ENCODE peak calls at places on chromosomes 4 and X, in nine cellular contexts. F is mesendoderm, E is mucosa of descending colon, I is sigmoid colon, U is psoas muscle, M is kidney epithelial cell, J is colonic mucosa, B is IMR-90, P is heart left ventricle. H is an unnamed sample. For H3K36me3, the result is how much of the 10 kb centered on the place peaks cover.

GRCh38 chr4:143313527-143313926 is 23.1 kb upstream of the GAB1 start:
- DNase-seq in F (no peak), E (no peak), I (no peak), U (no peak), M (no peak), J (no peak), B (no peak), P (no peak), H (no peak)

GRCh38 chr4:37803348-37803973 is 23.0 kb upstream of the PGM2 start:
- DNase-seq in F (peak), E (no peak), I (no peak), U (no peak), M (no peak), J (no peak), B (peak), P (no peak), H (no peak)

GRCh38 chr4:152392079-152392478 is 143.8 kb downstream of the FBXW7 start:
- DNase-seq in F (no peak), E (no peak), I (no peak), U (no peak), M (no peak), J (no peak), B (no peak), P (no peak), H (no peak)

GRCh38 chrX:136047969-136048368 is 62.7 kb downstream of the SLC9A6 start:
- DNase-seq in F (no peak), E (no peak), I (no peak), U (no peak), M (no peak), J (no peak), B (peak), P (no peak), H (no peak)

GRCh38 chrX:108091878-108092291 is 307 bp downstream of the ATG4A start:
- DNase-seq in F (no peak), E (no peak), I (no peak), U (no peak), M (no peak), J (no peak), B (no peak), P (no peak), H (no peak)

GRCh38 chr4:150305995-150306394 is 227.8 kb downstream of the DCLK2 start:
- DNase-seq in F (no peak), E (no peak), I (no peak), U (no peak), M (no peak), J (no peak), B (peak), P (no peak), H (no peak)

GRCh38 chrX:29535212-29536162 is 679.9 kb upstream of the MAGEB2 start:
- DNase-seq in F (peak), E (no peak), I (no peak), U (no peak), M (no peak), J (no peak), B (peak), P (no peak), H (no peak)

GRCh38 chrX:108270739-108271396 is 167.4 kb downstream of the COL4A6 start:
- DNase-seq in F (peak), E (no peak), I (peak), U (no peak), M (peak), J (no peak), B (peak), P (no peak), H (no peak)

GRCh38 chr4:158964728-158965124 is 138.2 kb upstream of the RAPGEF2 start:
- DNase-seq in F (peak), E (no peak), I (no peak), U (no peak), M (no peak), J (no peak), B (no peak), P (no peak), H (no peak)

GRCh38 chrX:7925867-7926472 is 1.2 kb downstream of the PNPLA4 start:
- DNase-seq in F (peak), E (peak), I (peak), U (peak), M (peak), J (peak), B (peak), P (peak), H (peak)

GRCh38 chrX:40727599-40728252 is 7.6 kb downstream of the MED14 start:
- DNase-seq in F (no peak), E (no peak), I (no peak), U (no peak), M (no peak), J (no peak), B (no peak), P (no peak), H (no peak)

GRCh38 chr4:134634301-134634700 is 432.7 kb upstream of the PABPC4L start:
- DNase-seq in F (no peak), E (no peak), I (no peak), U (no peak), M (no peak), J (no peak), B (no peak), P (no peak), H (no peak)

GRCh38 chr4:87112063-87112462 is 108.4 kb downstream of the KLHL8 start:
- DNase-seq in F (no peak), E (no peak), I (no peak), U (no peak), M (no peak), J (no peak), B (peak), P (no peak), H (no peak)

GRCh38 chr4:140353836-140354235 is 19.6 kb upstream of the SCOC start:
- DNase-seq in F (no peak), E (no peak), I (no peak), U (no peak), M (no peak), J (no peak), B (no peak), P (no peak), H (no peak)

GRCh38 chr4:41652971-41653370 is 95.6 kb downstream of the PHOX2B start:
- DNase-seq in F (no peak), E (no peak), I (no peak), U (no peak), M (no peak), J (no peak), B (no peak), P (no peak), H (no peak)

GRCh38 chr4:20418865-20419451 is 167.3 kb downstream of the SLIT2 start:
- DNase-seq in F (peak), E (no peak), I (no peak), U (no peak), M (peak), J (no peak), B (peak), P (no peak), H (no peak)

GRCh38 chrX:27966955-27967354 is 14.3 kb downstream of the DCAF8L1 start:
- DNase-seq in F (no peak), E (no peak), I (no peak), U (no peak), M (peak), J (peak), B (peak), P (no peak), H (no peak)

GRCh38 chrX:9832811-9833210 is 46.6 kb downstream of the SHROOM2 start:
- DNase-seq in F (peak), E (no peak), I (no peak), U (no peak), M (no peak), J (no peak), B (no peak), P (no peak), H (no peak)

GRCh38 chr4:151807220-151807619 is 46.4 kb upstream of the GATB start:
- DNase-seq in F (no peak), E (no peak), I (no peak), U (peak), M (no peak), J (peak), B (no peak), P (peak), H (no peak)

GRCh38 chrX:104392350-104392749 is 137.6 kb upstream of the ESX1 start:
- DNase-seq in F (no peak), E (no peak), I (no peak), U (no peak), M (no peak), J (no peak), B (no peak), P (no peak), H (no peak)

GRCh38 chr4:79958511-79959264 is 114.3 kb downstream of the ANTXR2 start:
- DNase-seq in F (peak), E (no peak), I (no peak), U (no peak), M (no peak), J (no peak), B (no peak), P (no peak), H (no peak)

GRCh38 chr4:95107635-95108034 is 349.9 kb downstream of the BMPR1B start:
- DNase-seq in F (no peak), E (no peak), I (no peak), U (peak), M (no peak), J (peak), B (peak), P (no peak), H (no peak)

GRCh38 chr4:140932646-140933045 is 176.5 kb upstream of the TBC1D9 start:
- DNase-seq in F (no peak), E (no peak), I (no peak), U (no peak), M (no peak), J (no peak), B (no peak), P (no peak), H (no peak)

GRCh38 chr4:140351778-140352177 is 21.7 kb upstream of the SCOC start:
- DNase-seq in F (no peak), E (no peak), I (no peak), U (no peak), M (no peak), J (no peak), B (no peak), P (no peak), H (no peak)

GRCh38 chr4:87856816-87857215 is 24.0 kb downstream of the MEPE start:
- DNase-seq in F (peak), E (no peak), I (no peak), U (no peak), M (no peak), J (no peak), B (no peak), P (no peak), H (no peak)

GRCh38 chrX:120358687-120359086 is 3.2 kb upstream of the ATP1B4 start:
- DNase-seq in F (no peak), E (no peak), I (no peak), U (no peak), M (peak), J (no peak), B (no peak), P (no peak), H (no peak)

GRCh38 chr4:156959298-156959702 is 12.3 kb downstream of the PDGFC start:
- DNase-seq in F (no peak), E (no peak), I (no peak), U (no peak), M (no peak), J (no peak), B (peak), P (no peak), H (no peak)

GRCh38 chrX:55008571-55009358 is 8.6 kb downstream of the APEX2 start:
- DNase-seq in F (no peak), E (no peak), I (no peak), U (peak), M (no peak), J (no peak), B (peak), P (no peak), H (no peak)

GRCh38 chrX:10847333-10847732 is 226.9 kb upstream of the MID1 start:
- DNase-seq in F (no peak), E (no peak), I (no peak), U (no peak), M (no peak), J (no peak), B (peak), P (no peak), H (no peak)

GRCh38 chr4:105840426-105841174 is 54.7 kb upstream of the NPNT start:
- DNase-seq in F (peak), E (no peak), I (no peak), U (no peak), M (no peak), J (no peak), B (no peak), P (no peak), H (no peak)

GRCh38 chrX:144819406-144819805 is 427.9 kb upstream of the SPANXN1 start:
- DNase-seq in F (no peak), E (no peak), I (no peak), U (no peak), M (no peak), J (no peak), B (no peak), P (no peak), H (no peak)

GRCh38 chr4:86544313-86544966 is 49.7 kb upstream of the PTPN13 start:
- DNase-seq in F (no peak), E (no peak), I (no peak), U (no peak), M (no peak), J (no peak), B (no peak), P (no peak), H (no peak)

GRCh38 chr4:158810487-158811215 is 41.8 kb downstream of the FNIP2 start:
- DNase-seq in F (no peak), E (peak), I (peak), U (peak), M (peak), J (peak), B (peak), P (peak), H (peak)

GRCh38 chrX:13719192-13719856 is 15.1 kb downstream of the TRAPPC2 start:
- DNase-seq in F (peak), E (no peak), I (no peak), U (no peak), M (no peak), J (no peak), B (peak), P (no peak), H (no peak)

GRCh38 chr4:156362581-156362980 is 408.9 kb upstream of the CTSO start:
- DNase-seq in F (no peak), E (no peak), I (no peak), U (no peak), M (no peak), J (no peak), B (peak), P (no peak), H (no peak)

GRCh38 chrX:65644621-65645287 is 22.7 kb upstream of the MSN start:
- DNase-seq in F (peak), E (peak), I (peak), U (peak), M (no peak), J (peak), B (peak), P (peak), H (peak)

GRCh38 chr4:7995866-7996265 is 56.2 kb upstream of the AFAP1 start:
- DNase-seq in F (no peak), E (no peak), I (no peak), U (no peak), M (no peak), J (no peak), B (no peak), P (no peak), H (no peak)

GRCh38 chr4:77025643-77026321 is 50.0 kb downstream of the CCNI start:
- DNase-seq in F (no peak), E (no peak), I (no peak), U (no peak), M (no peak), J (no peak), B (peak), P (no peak), H (no peak)
- H3K36me3 ChIP-seq in F (under half), E (under half), I (under half), U (under half), M (under half), J (under half), B (half or more), P (half or more), H (under half)

GRCh38 chr4:6591781-6592180 is 16.8 kb downstream of the MAN2B2 start:
- DNase-seq in F (no peak), E (no peak), I (no peak), U (no peak), M (no peak), J (no peak), B (no peak), P (no peak), H (no peak)
- H3K36me3 ChIP-seq in F (under half), E (under half), I (under half), U (under half), M (under half), J (under half), B (under half), P (under half), H (under half)

DNA sequence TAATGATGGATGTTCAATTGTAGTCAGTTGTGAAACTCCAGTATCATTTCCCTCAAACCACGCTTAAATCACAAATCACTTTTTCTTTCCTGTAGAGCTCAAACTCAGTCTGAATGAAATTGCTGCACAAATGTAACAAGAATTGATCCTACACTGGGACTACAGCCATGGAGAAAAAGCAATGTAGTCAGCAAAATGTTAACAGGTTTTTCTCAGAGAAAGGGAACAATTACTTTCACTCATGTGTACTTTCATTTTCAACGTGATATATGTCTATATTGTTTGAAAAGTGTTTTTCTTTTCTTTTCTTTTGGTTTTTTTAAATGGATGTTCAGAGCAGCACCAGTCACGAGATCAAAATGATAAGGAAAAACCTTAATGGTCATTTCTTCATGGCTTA is 22.7 kb downstream of the SDAD1 start:
- DNase-seq in F (no peak), E (no peak), I (no peak), U (no peak), M (no peak), J (no peak), B (no peak), P (no peak), H (no peak)
- H3K36me3 ChIP-seq in F (under half), E (under half), I (half or more), U (under half), M (under half), J (under half), B (under half), P (half or more), H (under half)

GRCh38 chr4:52846502-52846901 is 15.6 kb upstream of the RASL11B start:
- DNase-seq in F (no peak), E (no peak), I (no peak), U (no peak), M (no peak), J (no peak), B (no peak), P (no peak), H (peak)
- H3K36me3 ChIP-seq in F (under half), E (under half), I (under half), U (under half), M (under half), J (under half), B (under half), P (under half), H (under half)

DNA sequence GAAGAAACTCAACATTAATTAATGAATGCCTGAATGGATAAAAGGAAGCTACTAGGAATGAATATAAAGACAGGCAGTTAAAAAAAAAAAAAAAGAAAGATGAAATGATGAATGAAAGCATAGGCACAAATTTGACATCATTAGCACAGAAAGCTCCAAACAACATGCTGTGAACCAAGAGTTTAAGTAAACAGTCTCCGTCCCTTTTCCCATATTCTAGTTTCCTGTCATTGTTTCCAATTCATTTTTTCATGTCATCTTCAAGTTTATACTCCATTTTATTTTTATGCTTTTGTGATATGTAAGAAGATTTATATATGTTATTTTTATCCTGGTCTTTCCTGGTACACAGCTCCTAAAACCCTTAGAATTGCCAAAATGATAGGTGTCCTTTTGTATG is 17.7 kb upstream of the AASDH start:
- DNase-seq in F (no peak), E (no peak), I (no peak), U (no peak), M (no peak), J (no peak), B (no peak), P (no peak), H (no peak)
- H3K36me3 ChIP-seq in F (under half), E (under half), I (under half), U (under half), M (under half), J (under half), B (under half), P (under half), H (under half)

GRCh38 chr4:153603835-153604234 is 80.2 kb upstream of the TLR2 start:
- DNase-seq in F (no peak), E (no peak), I (no peak), U (no peak), M (no peak), J (no peak), B (no peak), P (no peak), H (no peak)

GRCh38 chr4:153602758-153603157 is 81.3 kb upstream of the TLR2 start:
- DNase-seq in F (no peak), E (no peak), I (no peak), U (no peak), M (no peak), J (no peak), B (no peak), P (no peak), H (no peak)

DNA sequence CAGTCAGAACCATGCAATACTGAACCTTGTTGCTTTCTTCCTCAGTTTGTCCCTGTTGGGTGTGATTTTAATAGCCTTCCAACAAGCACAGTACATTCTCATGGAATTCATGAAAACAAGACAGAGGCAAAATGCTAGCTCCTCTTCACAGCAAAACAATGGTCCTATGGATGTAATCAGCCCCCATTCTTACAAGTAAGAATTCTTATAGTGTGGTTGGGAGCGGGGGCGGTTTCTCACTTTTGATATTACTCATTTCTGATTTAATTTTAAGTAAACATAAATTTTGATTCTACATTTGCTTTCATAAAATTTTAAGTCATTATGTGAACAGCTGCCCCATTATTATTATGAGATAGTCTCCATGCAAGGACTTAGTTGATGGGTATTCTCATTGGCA is 80.8 kb upstream of the TLR2 start:
- DNase-seq in F (no peak), E (no peak), I (no peak), U (no peak), M (no peak), J (no peak), B (no peak), P (no peak), H (no peak)
- H3K36me3 ChIP-seq in F (under half), E (under half), I (under half), U (under half), M (under half), J (under half), B (under half), P (half or more), H (under half)

GRCh38 chrX:307261-308111 is 11.1 kb downstream of the GTPBP6 start:
- DNase-seq in F (no peak), E (peak), I (peak), U (no peak), M (no peak), J (no peak), B (no peak), P (peak), H (no peak)

GRCh38 chrX:298993-299392 is 17.8 kb downstream of the PLCXD1 start:
- DNase-seq in F (no peak), E (peak), I (peak), U (no peak), M (no peak), J (no peak), B (no peak), P (peak), H (no peak)

GRCh38 chrX:300334-300733 is 18.3 kb downstream of the GTPBP6 start:
- DNase-seq in F (no peak), E (no peak), I (no peak), U (no peak), M (no peak), J (no peak), B (no peak), P (no peak), H (no peak)

GRCh38 chrX:308821-309520 is 9.6 kb downstream of the GTPBP6 start:
- DNase-seq in F (no peak), E (peak), I (peak), U (no peak), M (no peak), J (no peak), B (no peak), P (peak), H (no peak)

DNA sequence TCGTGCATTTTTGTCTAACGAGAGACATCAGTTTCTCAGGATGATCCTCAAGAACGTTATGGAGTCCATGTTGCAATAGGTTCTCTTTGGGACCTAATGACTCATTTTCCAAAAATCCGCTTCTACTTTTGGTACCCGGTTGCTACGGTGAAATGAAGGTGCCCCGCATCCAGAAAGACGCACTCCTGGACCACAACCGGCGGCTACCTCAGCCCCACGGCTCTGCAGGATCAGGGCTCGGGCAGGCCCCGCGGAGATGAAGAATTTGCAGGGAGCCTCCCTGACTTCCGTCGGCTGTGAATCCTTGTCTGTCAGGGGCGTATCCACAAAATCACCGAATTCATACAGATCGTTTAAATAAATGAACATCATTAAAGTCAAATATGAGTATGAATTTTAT is 15.6 kb downstream of the GTPBP6 start:
- DNase-seq in F (no peak), E (peak), I (no peak), U (no peak), M (no peak), J (no peak), B (no peak), P (no peak), H (no peak)
- H3K36me3 ChIP-seq in F (under half), E (under half), I (under half), U (under half), M (under half), J (under half), B (half or more), P (under half), H (under half)

H was measured in testis.